ENCODE peak calls at places on chromosome 9, in five cellular contexts. One of them, this sample, is unnamed.
A peak's percentile ranks its signal among the peaks of the same experiment; 100 is the strongest.

GRCh38 chr9:36572515-36573418 is at the start of gene MELK:
- DNase-seq in Peyer's patch: peak; percentile 76
- DNase-seq in T-cell: peak; percentile 83
- DNase-seq in NCI-H1417: peak; percentile 86
- DNase-seq in uterus: peak; percentile 49
- DNase-seq in this sample: peak; percentile 90

GRCh38 chr9:87381050-87381711 is 116.5 kb upstream of the DAPK1 start:
- DNase-seq in Peyer's patch: no peak
- DNase-seq in T-cell: no peak
- DNase-seq in NCI-H1417: no peak
- DNase-seq in uterus: no peak
- DNase-seq in this sample: no peak

GRCh38 chr9:94933429-94933828 is 206.9 kb downstream of the AOPEP start:
- DNase-seq in Peyer's patch: no peak
- DNase-seq in T-cell: no peak
- DNase-seq in NCI-H1417: no peak
- DNase-seq in uterus: no peak
- DNase-seq in this sample: no peak

GRCh38 chr9:19162956-19163355 is 35.7 kb upstream of the PLIN2 start:
- DNase-seq in Peyer's patch: no peak
- DNase-seq in T-cell: no peak
- DNase-seq in NCI-H1417: no peak
- DNase-seq in uterus: peak; percentile 36
- DNase-seq in this sample: no peak

GRCh38 chr9:89579741-89580395 is 24.9 kb upstream of the GADD45G start:
- DNase-seq in Peyer's patch: no peak
- DNase-seq in T-cell: no peak
- DNase-seq in NCI-H1417: no peak
- DNase-seq in uterus: no peak
- DNase-seq in this sample: no peak

GRCh38 chr9:123710299-123710698 is 219.6 kb downstream of the DENND1A start:
- DNase-seq in Peyer's patch: no peak
- DNase-seq in T-cell: no peak
- DNase-seq in NCI-H1417: no peak
- DNase-seq in uterus: no peak
- DNase-seq in this sample: no peak

GRCh38 chr9:19922476-19923118 is 133.8 kb upstream of the SLC24A2 start:
- DNase-seq in Peyer's patch: no peak
- DNase-seq in T-cell: no peak
- DNase-seq in NCI-H1417: peak; percentile 65
- DNase-seq in uterus: peak; percentile 69
- DNase-seq in this sample: no peak

GRCh38 chr9:116100711-116101111 is 52.9 kb upstream of the PAPPA start:
- DNase-seq in Peyer's patch: no peak
- DNase-seq in T-cell: no peak
- DNase-seq in NCI-H1417: no peak
- DNase-seq in uterus: no peak
- DNase-seq in this sample: no peak

GRCh38 chr9:93673271-93673843 is 97.0 kb downstream of the PHF2 start:
- DNase-seq in Peyer's patch: no peak
- DNase-seq in T-cell: no peak
- DNase-seq in NCI-H1417: no peak
- DNase-seq in uterus: peak; percentile 10
- DNase-seq in this sample: no peak

GRCh38 chr9:87520172-87520683 is 22.6 kb downstream of the DAPK1 start:
- DNase-seq in Peyer's patch: no peak
- DNase-seq in T-cell: no peak
- DNase-seq in NCI-H1417: no peak
- DNase-seq in uterus: no peak
- DNase-seq in this sample: no peak

GRCh38 chr9:132478353-132478752 is 68.3 kb downstream of the CFAP77 start:
- DNase-seq in Peyer's patch: no peak
- DNase-seq in T-cell: no peak
- DNase-seq in NCI-H1417: no peak
- DNase-seq in uterus: no peak
- DNase-seq in this sample: no peak

GRCh38 chr9:18260527-18260926 is 213.4 kb upstream of the ADAMTSL1 start:
- DNase-seq in Peyer's patch: no peak
- DNase-seq in T-cell: no peak
- DNase-seq in NCI-H1417: peak; percentile 51
- DNase-seq in uterus: peak; percentile 40
- DNase-seq in this sample: no peak

GRCh38 chr9:88174324-88174723 is 36.0 kb upstream of the SPATA31C2 start:
- DNase-seq in Peyer's patch: no peak
- DNase-seq in T-cell: no peak
- DNase-seq in NCI-H1417: no peak
- DNase-seq in uterus: no peak
- DNase-seq in this sample: no peak

GRCh38 chr9:120900821-120901220 is 23.8 kb upstream of the PHF19 start:
- DNase-seq in Peyer's patch: no peak
- DNase-seq in T-cell: no peak
- DNase-seq in NCI-H1417: no peak
- DNase-seq in uterus: no peak
- DNase-seq in this sample: no peak

GRCh38 chr9:89463986-89464901 is 33.7 kb downstream of the SEMA4D start:
- DNase-seq in Peyer's patch: peak; percentile 86
- DNase-seq in T-cell: peak; percentile 60
- DNase-seq in NCI-H1417: no peak
- DNase-seq in uterus: no peak
- DNase-seq in this sample: peak; percentile 74

GRCh38 chr9:2622361-2623045 is 916 bp downstream of the VLDLR start:
- DNase-seq in Peyer's patch: no peak
- DNase-seq in T-cell: no peak
- DNase-seq in NCI-H1417: peak; percentile 46
- DNase-seq in uterus: peak; percentile 18
- DNase-seq in this sample: no peak

This sample was measured in GM19239.